ENCODE peak calls at places on chromosome 18, in four cellular contexts. K is choroid plexus epithelial cell, Z is lower leg skin, H is GM23248. B is an unnamed sample.

GRCh38 chr18:6476201-6476600 is 61.5 kb upstream of the L3MBTL4 start:
- DNase-seq in H (no peak), K (no peak), Z (no peak), B (no peak)

GRCh38 chr18:47163241-47163640 is 12.9 kb downstream of the IER3IP1 start:
- DNase-seq in K (peak), H (peak), Z (no peak), B (peak)

GRCh38 chr18:21444465-21445023 is 156.0 kb downstream of the ESCO1 start:
- DNase-seq in Z (no peak), K (peak), H (peak), B (peak)

GRCh38 chr18:59039449-59039848 is 100.2 kb upstream of the SEC11C start:
- DNase-seq in K (no peak), Z (no peak), H (no peak), B (no peak)

GRCh38 chr18:31760695-31761094 is at the start of gene SLC25A52:
- DNase-seq in K (no peak), H (no peak), Z (no peak), B (no peak)

GRCh38 chr18:42029100-42029499 is 74.1 kb downstream of the PIK3C3 start:
- DNase-seq in K (no peak), H (no peak), Z (no peak), B (no peak)

GRCh38 chr18:68735498-68736343 is 20.8 kb upstream of the TMX3 start:
- DNase-seq in H (peak), Z (no peak), K (peak), B (peak)

GRCh38 chr18:3342628-3343027 is 80.7 kb downstream of the MYL12B start:
- DNase-seq in Z (no peak), K (no peak), H (no peak), B (no peak)

GRCh38 chr18:65737346-65737745 is 13.5 kb upstream of the CDH7 start:
- DNase-seq in Z (no peak), H (no peak), K (no peak), B (no peak)

GRCh38 chr18:77055429-77056310 is 76.9 kb downstream of the MBP start:
- DNase-seq in H (no peak), Z (no peak), K (peak), B (no peak)